ENCODE peak calls at places on chromosomes 6 and 20, in six cellular contexts. Z is AG10803, O is fibroblast of the aortic adventitia, J is cardiac fibroblast, I is astrocyte of the cerebellum, U is fibroblast of lung. N is an unnamed sample.

GRCh38 chr20:32158943-32159660 is 48.4 kb downstream of the PLAGL2 start:
- DNase-seq in O (no peak), I (no peak), U (no peak), J (peak; percentile 31), Z (no peak), N (no peak)

GRCh38 chr6:166586424-166587156 is at the start of gene RAMACL:
- DNase-seq in U (no peak), Z (no peak), I (no peak), J (no peak), O (no peak), N (no peak)

GRCh38 chr6:62740596-62740995 is 454.6 kb upstream of the KHDRBS2 start:
- DNase-seq in J (no peak), O (no peak), I (no peak), U (no peak), Z (no peak), N (no peak)

GRCh38 chr6:68468244-68468884 is 166.7 kb upstream of the ADGRB3 start:
- DNase-seq in Z (no peak), O (no peak), J (peak; percentile 3), I (no peak), U (peak; percentile 38), N (peak; percentile 3)

GRCh38 chr6:117986401-117986800 is 79.3 kb downstream of the SLC35F1 start:
- DNase-seq in O (no peak), I (no peak), U (no peak), J (no peak), Z (no peak), N (no peak)

GRCh38 chr20:31473331-31474096 is 1.4 kb downstream of the DEFB124 start:
- DNase-seq in U (no peak), Z (no peak), O (peak; percentile 21), I (no peak), J (peak; percentile 69), N (no peak)

GRCh38 chr6:444653-445275 is 53.2 kb downstream of the IRF4 start:
- DNase-seq in J (no peak), Z (no peak), I (no peak), U (no peak), O (no peak), N (no peak)

GRCh38 chr6:157715766-157716171 is 107.3 kb upstream of the SNX9 start:
- DNase-seq in O (peak; percentile 99), U (peak; percentile 100), Z (peak; percentile 99), J (peak; percentile 94), I (peak; percentile 84), N (peak; percentile 64)

GRCh38 chr6:41150671-41151070 is 3.5 kb downstream of the TREML1 start:
- DNase-seq in Z (no peak), U (no peak), J (no peak), I (no peak), O (no peak), N (no peak)

GRCh38 chr6:110731898-110732297 is 83.4 kb downstream of the CDK19 start:
- DNase-seq in Z (no peak), I (no peak), U (no peak), J (no peak), O (no peak), N (no peak)

GRCh38 chr6:18053071-18053475 is 65.6 kb upstream of the KIF13A start:
- DNase-seq in J (peak; percentile 10), U (peak; percentile 74), Z (peak; percentile 88), I (no peak), O (peak; percentile 74), N (no peak)

GRCh38 chr6:137241481-137242011 is 22.4 kb upstream of the IFNGR1 start:
- DNase-seq in I (no peak), U (peak; percentile 60), Z (peak; percentile 53), J (peak; percentile 68), O (peak; percentile 53), N (peak; percentile 77)

DNA sequence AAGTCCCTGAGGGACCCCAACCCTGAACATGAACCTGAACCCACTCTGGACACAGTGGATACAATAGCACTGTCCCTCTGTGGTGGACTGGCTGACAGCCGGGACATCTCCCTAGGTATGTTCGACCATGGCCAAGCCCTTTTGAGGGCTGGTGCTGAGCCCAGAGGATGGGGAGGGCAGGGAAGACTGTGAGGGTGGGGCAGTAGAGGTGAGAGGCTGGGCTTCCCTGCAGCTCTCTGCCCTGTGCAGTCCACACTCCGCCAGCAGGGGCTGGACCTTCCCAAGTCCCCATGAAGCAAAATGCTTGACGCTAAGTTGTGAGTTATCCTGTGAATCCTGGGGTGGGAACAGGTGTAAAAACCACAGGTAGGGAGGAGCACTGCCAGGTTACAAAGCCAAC is 11.5 kb downstream of the LPIN3 start:
- DNase-seq in I (no peak), J (no peak), O (no peak), Z (no peak), U (no peak), N (no peak)
- TF ChIP-seq CTCF in I (peak; percentile 28), J (peak; percentile 16), O (no peak), Z (peak; percentile 10), U (no peak), N (no peak)

DNA sequence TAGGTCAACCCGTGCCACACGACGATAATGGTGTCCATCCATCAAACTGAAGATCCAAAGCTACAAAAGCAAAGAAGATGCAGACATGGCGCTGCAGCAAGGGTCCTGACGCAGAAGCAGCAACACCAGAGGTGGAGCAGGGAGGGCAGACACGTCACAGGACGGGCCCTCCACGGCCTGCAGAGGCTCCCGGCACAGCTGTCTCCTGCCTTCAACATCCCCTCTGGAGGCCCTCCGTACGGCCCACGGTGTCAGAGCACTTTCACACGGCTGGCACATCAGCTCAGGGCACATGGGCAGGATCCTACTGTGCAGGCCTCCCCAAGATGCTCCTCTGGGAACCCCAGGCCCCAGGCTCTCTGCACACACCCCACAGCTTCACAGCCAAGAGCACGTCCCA is 37.6 kb downstream of the WDR27 start:
- DNase-seq in O (no peak), J (no peak), Z (no peak), U (no peak), I (no peak), N (no peak)
- TF ChIP-seq CTCF in O (no peak), J (no peak), Z (no peak), U (no peak), I (no peak), N (no peak)

DNA sequence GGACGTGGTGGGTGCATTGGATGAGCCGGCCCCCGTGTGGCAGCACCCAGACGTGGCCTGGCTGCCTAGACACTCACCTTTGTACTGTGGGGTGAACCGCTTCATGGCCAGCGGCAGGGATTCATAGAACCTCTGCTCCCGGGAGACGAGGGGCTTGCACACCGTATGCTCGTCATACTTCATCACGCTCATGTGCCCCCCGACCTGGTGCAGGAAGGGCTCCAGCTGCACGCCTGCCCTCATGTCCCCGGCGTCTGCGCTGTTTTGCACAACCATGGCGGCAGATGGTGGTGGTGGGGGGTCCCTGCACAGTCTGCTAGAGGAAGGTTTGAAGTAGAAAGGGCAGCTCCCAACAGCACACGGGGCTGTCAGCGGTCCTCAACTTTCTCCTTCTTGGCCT is 11.5 kb downstream of the IP6K3 start:
- DNase-seq in O (no peak), U (no peak), Z (no peak), J (no peak), I (no peak), N (no peak)
- TF ChIP-seq CTCF in O (no peak), U (no peak), Z (no peak), J (no peak), I (no peak), N (no peak)

DNA sequence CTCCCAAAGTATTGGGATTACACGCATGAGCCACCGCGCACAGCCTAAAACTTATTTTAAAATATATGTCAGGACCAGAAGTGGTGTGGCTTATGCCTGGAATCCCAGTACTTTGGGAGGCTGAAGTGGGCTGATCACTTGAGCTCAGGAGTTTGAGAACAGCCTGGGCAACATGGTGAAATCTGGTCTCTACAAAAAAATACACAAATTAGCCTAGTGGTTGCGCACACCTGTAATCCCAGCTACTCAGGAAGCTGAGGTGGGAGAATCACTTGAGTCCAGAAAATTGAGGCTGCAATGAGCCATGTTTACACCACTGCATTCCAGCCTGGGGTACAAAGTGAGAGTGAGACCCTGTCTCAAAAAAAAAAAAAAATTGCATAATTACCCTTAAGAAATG is 13.7 kb downstream of the PXT1 start:
- DNase-seq in U (no peak), J (no peak), I (no peak), Z (no peak), O (no peak), N (no peak)
- TF ChIP-seq CTCF in U (peak; percentile 42), J (no peak), I (peak; percentile 35), Z (peak; percentile 32), O (peak; percentile 22), N (peak; percentile 49)

GRCh38 chr6:6699741-6700367 is 111.3 kb downstream of the LY86 start:
- DNase-seq in O (peak; percentile 98), U (peak; percentile 98), Z (peak; percentile 99), J (peak; percentile 96), I (peak; percentile 89), N (peak; percentile 91)
- TF ChIP-seq CTCF in O (no peak), U (peak; percentile 3), Z (peak; percentile 28), J (no peak), I (no peak), N (no peak)

DNA sequence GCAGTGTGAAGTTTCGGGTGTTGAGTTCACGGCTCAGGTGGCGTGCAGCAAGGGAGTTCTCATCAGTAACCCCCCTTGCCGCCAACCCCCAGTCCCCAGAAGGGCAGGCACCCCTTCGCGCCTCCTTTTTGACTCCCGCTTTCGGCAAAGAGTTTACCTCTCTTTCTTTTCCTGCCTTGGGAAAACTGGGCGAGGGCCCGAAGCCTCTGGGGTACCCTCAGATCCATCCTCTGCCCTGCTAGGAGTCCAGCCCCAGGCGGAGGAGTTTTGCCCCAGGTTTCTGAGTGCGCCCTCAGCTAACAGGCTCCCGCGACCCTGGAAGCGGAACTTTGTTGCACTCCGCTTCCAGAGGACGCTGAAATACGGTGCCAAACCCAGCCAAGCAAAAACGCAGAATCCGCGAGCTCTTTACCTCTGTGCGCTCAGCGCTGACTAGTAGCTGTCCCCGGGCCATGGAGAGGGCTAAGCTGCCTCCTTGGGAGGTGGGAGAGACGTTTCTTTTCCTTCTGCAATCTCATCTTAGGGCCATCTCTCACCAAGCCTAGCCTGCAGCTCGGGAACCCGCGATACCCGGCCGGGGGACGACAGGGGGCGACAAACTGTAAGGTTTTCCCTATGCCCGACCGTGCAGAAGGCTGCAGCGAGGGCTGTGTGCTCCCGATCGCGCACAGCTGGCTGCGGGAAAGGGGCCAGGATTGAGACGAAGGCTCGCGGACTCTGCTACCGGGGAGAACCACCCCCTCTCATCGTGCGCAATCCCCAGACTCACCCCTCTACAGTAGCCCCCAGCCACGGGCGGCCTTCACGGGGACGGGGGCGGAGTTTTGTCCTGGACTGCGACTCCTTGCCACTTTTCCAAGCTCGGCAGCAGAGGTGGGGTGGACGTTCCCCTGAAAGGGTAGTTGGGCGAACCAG is 2.7 kb upstream of the PAX1 start:
- DNase-seq in Z (peak; percentile 19), U (peak; percentile 8), O (peak; percentile 19), I (no peak), J (peak; percentile 43), N (peak; percentile 2)
- TF ChIP-seq CTCF in Z (peak; percentile 46), U (peak; percentile 22), O (peak; percentile 59), I (peak; percentile 37), J (peak; percentile 54), N (peak; percentile 46)

DNA sequence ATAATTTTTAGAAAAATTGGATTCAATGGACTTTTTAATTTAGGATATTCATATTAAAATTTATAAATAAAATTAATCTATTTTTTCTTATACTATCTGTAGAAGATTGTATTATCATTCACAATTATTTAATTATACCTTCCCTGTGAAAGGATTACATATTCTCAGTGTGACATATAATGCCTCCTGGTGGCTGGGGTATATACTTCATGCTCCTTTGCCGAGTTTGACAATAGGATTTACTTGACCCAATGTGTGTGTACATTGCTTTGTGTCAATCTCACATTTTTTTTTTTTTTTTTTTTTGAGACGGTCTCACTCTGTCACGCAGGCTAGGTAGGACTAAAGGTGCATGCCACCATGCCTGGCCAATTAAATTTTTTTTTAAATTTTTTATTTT is 230.0 kb upstream of the CHD6 start:
- DNase-seq in Z (no peak), U (no peak), I (no peak), O (no peak), J (no peak), N (no peak)
- TF ChIP-seq CTCF in Z (no peak), U (no peak), I (no peak), O (no peak), J (no peak), N (no peak)

GRCh38 chr6:32885698-32886286 is 31.8 kb downstream of the PSMB9 start:
- DNase-seq in J (peak; percentile 91), U (peak; percentile 88), O (peak; percentile 87), I (peak; percentile 70), Z (peak; percentile 73), N (peak; percentile 80)
- TF ChIP-seq CTCF in J (peak; percentile 41), U (peak; percentile 50), O (peak; percentile 50), I (peak; percentile 22), Z (peak; percentile 74), N (peak; percentile 34)